ENCODE peak calls at places on chromosomes 3 and 15, in six cellular contexts. One of them, this sample, is unnamed. For H3K36me3, the result is how much of the 10 kb centered on the place peaks cover.

GRCh38 chr3:46127503-46127902 is 80.6 kb downstream of the CCR1 start:
- DNase-seq in heart right ventricle: no peak
- DNase-seq in psoas muscle: no peak
- DNase-seq in CD8-positive, alpha-beta memory T cell: no peak
- DNase-seq in lung: no peak
- DNase-seq in naive thymus-derived CD4-positive, alpha-beta T cell: no peak
- DNase-seq in this sample: no peak

GRCh38 chr3:144477593-144477992 is 506.0 kb downstream of the DIPK2A start:
- DNase-seq in heart right ventricle: no peak
- DNase-seq in psoas muscle: no peak
- DNase-seq in CD8-positive, alpha-beta memory T cell: no peak
- DNase-seq in lung: no peak
- DNase-seq in naive thymus-derived CD4-positive, alpha-beta T cell: no peak
- DNase-seq in this sample: no peak

GRCh38 chr3:56839784-56840724 is 38.3 kb upstream of the ARHGEF3 start:
- DNase-seq in heart right ventricle: no peak
- DNase-seq in psoas muscle: no peak
- DNase-seq in CD8-positive, alpha-beta memory T cell: no peak
- DNase-seq in lung: no peak
- DNase-seq in naive thymus-derived CD4-positive, alpha-beta T cell: no peak
- DNase-seq in this sample: no peak

GRCh38 chr3:57065588-57065987 is 5.1 kb downstream of the SPATA12 start:
- DNase-seq in heart right ventricle: no peak
- DNase-seq in psoas muscle: no peak
- DNase-seq in CD8-positive, alpha-beta memory T cell: no peak
- DNase-seq in lung: no peak
- DNase-seq in naive thymus-derived CD4-positive, alpha-beta T cell: no peak
- DNase-seq in this sample: no peak

GRCh38 chr3:164450276-164450905 is 627.9 kb downstream of the SI start:
- DNase-seq in heart right ventricle: no peak
- DNase-seq in psoas muscle: no peak
- DNase-seq in CD8-positive, alpha-beta memory T cell: no peak
- DNase-seq in lung: no peak
- DNase-seq in naive thymus-derived CD4-positive, alpha-beta T cell: no peak
- DNase-seq in this sample: no peak

GRCh38 chr15:47477253-47477652 is 240.1 kb upstream of the SEMA6D start:
- DNase-seq in heart right ventricle: no peak
- DNase-seq in psoas muscle: no peak
- DNase-seq in CD8-positive, alpha-beta memory T cell: no peak
- DNase-seq in lung: no peak
- DNase-seq in naive thymus-derived CD4-positive, alpha-beta T cell: no peak
- DNase-seq in this sample: no peak

GRCh38 chr15:83158393-83158792 is 49.2 kb downstream of the HDGFL3 start:
- DNase-seq in heart right ventricle: no peak
- DNase-seq in psoas muscle: no peak
- DNase-seq in CD8-positive, alpha-beta memory T cell: no peak
- DNase-seq in lung: no peak
- DNase-seq in naive thymus-derived CD4-positive, alpha-beta T cell: no peak
- DNase-seq in this sample: no peak

GRCh38 chr3:141237701-141238521 is 6.3 kb downstream of the PXYLP1 start:
- DNase-seq in heart right ventricle: peak
- DNase-seq in psoas muscle: peak
- DNase-seq in CD8-positive, alpha-beta memory T cell: no peak
- DNase-seq in lung: peak
- DNase-seq in naive thymus-derived CD4-positive, alpha-beta T cell: peak
- DNase-seq in this sample: no peak

GRCh38 chr3:169342652-169343051 is 320.9 kb downstream of the MECOM start:
- DNase-seq in heart right ventricle: no peak
- DNase-seq in psoas muscle: no peak
- DNase-seq in CD8-positive, alpha-beta memory T cell: no peak
- DNase-seq in lung: no peak
- DNase-seq in naive thymus-derived CD4-positive, alpha-beta T cell: no peak
- DNase-seq in this sample: no peak

GRCh38 chr3:96007650-96008195 is 806.7 kb upstream of the EPHA6 start:
- DNase-seq in heart right ventricle: no peak
- DNase-seq in psoas muscle: no peak
- DNase-seq in CD8-positive, alpha-beta memory T cell: no peak
- DNase-seq in lung: no peak
- DNase-seq in naive thymus-derived CD4-positive, alpha-beta T cell: no peak
- DNase-seq in this sample: no peak

GRCh38 chr3:94115482-94115881 is 52.6 kb downstream of the NSUN3 start:
- DNase-seq in heart right ventricle: no peak
- DNase-seq in psoas muscle: no peak
- DNase-seq in CD8-positive, alpha-beta memory T cell: no peak
- DNase-seq in lung: no peak
- DNase-seq in naive thymus-derived CD4-positive, alpha-beta T cell: no peak
- DNase-seq in this sample: no peak

GRCh38 chr15:45458746-45459403 is 63.7 kb downstream of the SLC30A4 start:
- DNase-seq in heart right ventricle: peak
- DNase-seq in psoas muscle: peak
- DNase-seq in CD8-positive, alpha-beta memory T cell: peak
- DNase-seq in lung: peak
- DNase-seq in naive thymus-derived CD4-positive, alpha-beta T cell: peak
- DNase-seq in this sample: peak

GRCh38 chr15:84888639-84889038 is 4.2 kb downstream of the SLC28A1 start:
- DNase-seq in heart right ventricle: no peak
- DNase-seq in psoas muscle: no peak
- DNase-seq in CD8-positive, alpha-beta memory T cell: no peak
- DNase-seq in lung: no peak
- DNase-seq in naive thymus-derived CD4-positive, alpha-beta T cell: no peak
- DNase-seq in this sample: no peak

GRCh38 chr15:55742498-55742926 is 440 bp downstream of the PRTG start:
- DNase-seq in heart right ventricle: peak
- DNase-seq in psoas muscle: no peak
- DNase-seq in CD8-positive, alpha-beta memory T cell: no peak
- DNase-seq in lung: peak
- DNase-seq in naive thymus-derived CD4-positive, alpha-beta T cell: no peak
- DNase-seq in this sample: no peak

GRCh38 chr15:33586791-33587697 is 276.3 kb downstream of the RYR3 start:
- DNase-seq in heart right ventricle: no peak
- DNase-seq in psoas muscle: no peak
- DNase-seq in CD8-positive, alpha-beta memory T cell: no peak
- DNase-seq in lung: no peak
- DNase-seq in naive thymus-derived CD4-positive, alpha-beta T cell: no peak
- DNase-seq in this sample: no peak

GRCh38 chr3:119494597-119494996 is 3.8 kb upstream of the TIMMDC1 start:
- DNase-seq in heart right ventricle: no peak
- DNase-seq in psoas muscle: no peak
- DNase-seq in CD8-positive, alpha-beta memory T cell: no peak
- DNase-seq in lung: no peak
- DNase-seq in naive thymus-derived CD4-positive, alpha-beta T cell: no peak
- DNase-seq in this sample: no peak

GRCh38 chr15:91208366-91208765 is 108.3 kb downstream of the SV2B start:
- DNase-seq in heart right ventricle: no peak
- DNase-seq in psoas muscle: no peak
- DNase-seq in CD8-positive, alpha-beta memory T cell: no peak
- DNase-seq in lung: no peak
- DNase-seq in naive thymus-derived CD4-positive, alpha-beta T cell: no peak
- DNase-seq in this sample: no peak

GRCh38 chr3:126971891-126972351 is 11.0 kb upstream of the PLXNA1 start:
- DNase-seq in heart right ventricle: peak
- DNase-seq in psoas muscle: peak
- DNase-seq in CD8-positive, alpha-beta memory T cell: no peak
- DNase-seq in lung: peak
- DNase-seq in naive thymus-derived CD4-positive, alpha-beta T cell: no peak
- DNase-seq in this sample: peak

GRCh38 chr3:38168151-38168987 is 3.0 kb downstream of the OXSR1 start:
- DNase-seq in heart right ventricle: no peak
- DNase-seq in psoas muscle: no peak
- DNase-seq in CD8-positive, alpha-beta memory T cell: no peak
- DNase-seq in lung: no peak
- DNase-seq in naive thymus-derived CD4-positive, alpha-beta T cell: no peak
- DNase-seq in this sample: no peak

GRCh38 chr3:180987344-180987743 is 2.2 kb downstream of the DNAJC19 start:
- DNase-seq in heart right ventricle: no peak
- DNase-seq in psoas muscle: no peak
- DNase-seq in CD8-positive, alpha-beta memory T cell: no peak
- DNase-seq in lung: no peak
- DNase-seq in naive thymus-derived CD4-positive, alpha-beta T cell: no peak
- DNase-seq in this sample: no peak

GRCh38 chr15:79972861-79973260 is 1.9 kb upstream of the BCL2A1 start:
- DNase-seq in heart right ventricle: no peak
- DNase-seq in psoas muscle: no peak
- DNase-seq in CD8-positive, alpha-beta memory T cell: no peak
- DNase-seq in lung: no peak
- DNase-seq in naive thymus-derived CD4-positive, alpha-beta T cell: no peak
- DNase-seq in this sample: no peak
- H3K27ac ChIP-seq in heart right ventricle: no peak
- H3K27ac ChIP-seq in psoas muscle: no peak
- H3K27ac ChIP-seq in CD8-positive, alpha-beta memory T cell: no peak
- H3K27ac ChIP-seq in lung: no peak
- H3K27ac ChIP-seq in naive thymus-derived CD4-positive, alpha-beta T cell: no peak
- H3K27ac ChIP-seq in this sample: no peak

GRCh38 chr15:58631319-58631718 is 118.2 kb downstream of the ADAM10 start:
- DNase-seq in heart right ventricle: no peak
- DNase-seq in psoas muscle: no peak
- DNase-seq in CD8-positive, alpha-beta memory T cell: no peak
- DNase-seq in lung: no peak
- DNase-seq in naive thymus-derived CD4-positive, alpha-beta T cell: no peak
- DNase-seq in this sample: no peak
- H3K36me3 ChIP-seq in heart right ventricle: under half
- H3K36me3 ChIP-seq in psoas muscle: under half
- H3K36me3 ChIP-seq in CD8-positive, alpha-beta memory T cell: under half
- H3K36me3 ChIP-seq in lung: under half
- H3K36me3 ChIP-seq in naive thymus-derived CD4-positive, alpha-beta T cell: under half
- H3K36me3 ChIP-seq in this sample: under half

DNA sequence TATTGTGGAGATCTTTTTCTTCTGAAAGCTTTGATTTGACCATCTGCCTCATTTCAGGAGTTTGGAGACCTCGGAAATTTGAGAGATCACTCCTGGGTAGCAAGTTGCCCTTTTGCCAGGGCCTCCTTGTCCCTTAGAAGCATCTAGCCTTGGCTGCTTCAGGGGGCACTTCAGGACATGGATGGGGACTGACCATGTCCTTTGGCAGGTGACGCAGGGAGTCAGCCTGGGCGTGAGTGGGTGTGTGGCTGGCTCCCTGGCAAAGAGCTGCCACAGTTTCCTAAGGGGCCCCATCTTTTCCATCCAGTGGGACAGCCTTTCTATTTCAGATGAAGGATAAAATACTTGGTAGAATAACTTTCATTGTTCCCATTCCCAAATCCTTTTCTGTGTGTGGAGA is 27.6 kb downstream of the EEFSEC start:
- DNase-seq in heart right ventricle: no peak
- DNase-seq in psoas muscle: no peak
- DNase-seq in CD8-positive, alpha-beta memory T cell: no peak
- DNase-seq in lung: no peak
- DNase-seq in naive thymus-derived CD4-positive, alpha-beta T cell: no peak
- DNase-seq in this sample: no peak
- H3K27ac ChIP-seq in heart right ventricle: no peak
- H3K27ac ChIP-seq in psoas muscle: no peak
- H3K27ac ChIP-seq in CD8-positive, alpha-beta memory T cell: no peak
- H3K27ac ChIP-seq in lung: no peak
- H3K27ac ChIP-seq in naive thymus-derived CD4-positive, alpha-beta T cell: no peak
- H3K27ac ChIP-seq in this sample: peak

GRCh38 chr3:150251654-150252053 is 156.4 kb upstream of the TSC22D2 start:
- DNase-seq in heart right ventricle: no peak
- DNase-seq in psoas muscle: no peak
- DNase-seq in CD8-positive, alpha-beta memory T cell: no peak
- DNase-seq in lung: no peak
- DNase-seq in naive thymus-derived CD4-positive, alpha-beta T cell: no peak
- DNase-seq in this sample: no peak
- H3K36me3 ChIP-seq in heart right ventricle: under half
- H3K36me3 ChIP-seq in psoas muscle: under half
- H3K36me3 ChIP-seq in CD8-positive, alpha-beta memory T cell: under half
- H3K36me3 ChIP-seq in lung: under half
- H3K36me3 ChIP-seq in naive thymus-derived CD4-positive, alpha-beta T cell: under half
- H3K36me3 ChIP-seq in this sample: under half

GRCh38 chr15:36550650-36551049 is 28.8 kb upstream of the CDIN1 start:
- DNase-seq in heart right ventricle: no peak
- DNase-seq in psoas muscle: no peak
- DNase-seq in CD8-positive, alpha-beta memory T cell: no peak
- DNase-seq in lung: no peak
- DNase-seq in naive thymus-derived CD4-positive, alpha-beta T cell: no peak
- DNase-seq in this sample: no peak

GRCh38 chr15:36545451-36545992 is 33.9 kb upstream of the CDIN1 start:
- DNase-seq in heart right ventricle: no peak
- DNase-seq in psoas muscle: no peak
- DNase-seq in CD8-positive, alpha-beta memory T cell: no peak
- DNase-seq in lung: no peak
- DNase-seq in naive thymus-derived CD4-positive, alpha-beta T cell: no peak
- DNase-seq in this sample: no peak

GRCh38 chr15:36544518-36545383 is 34.7 kb upstream of the CDIN1 start:
- DNase-seq in heart right ventricle: no peak
- DNase-seq in psoas muscle: no peak
- DNase-seq in CD8-positive, alpha-beta memory T cell: no peak
- DNase-seq in lung: no peak
- DNase-seq in naive thymus-derived CD4-positive, alpha-beta T cell: no peak
- DNase-seq in this sample: no peak
- H3K27ac ChIP-seq in heart right ventricle: no peak
- H3K27ac ChIP-seq in psoas muscle: no peak
- H3K27ac ChIP-seq in CD8-positive, alpha-beta memory T cell: no peak
- H3K27ac ChIP-seq in lung: no peak
- H3K27ac ChIP-seq in naive thymus-derived CD4-positive, alpha-beta T cell: no peak
- H3K27ac ChIP-seq in this sample: no peak

GRCh38 chr3:12300137-12300536 is 11.3 kb downstream of the PPARG start:
- DNase-seq in heart right ventricle: no peak
- DNase-seq in psoas muscle: no peak
- DNase-seq in CD8-positive, alpha-beta memory T cell: no peak
- DNase-seq in lung: no peak
- DNase-seq in naive thymus-derived CD4-positive, alpha-beta T cell: no peak
- DNase-seq in this sample: no peak

GRCh38 chr3:12299026-12299425 is 10.2 kb downstream of the PPARG start:
- DNase-seq in heart right ventricle: no peak
- DNase-seq in psoas muscle: no peak
- DNase-seq in CD8-positive, alpha-beta memory T cell: no peak
- DNase-seq in lung: no peak
- DNase-seq in naive thymus-derived CD4-positive, alpha-beta T cell: no peak
- DNase-seq in this sample: no peak

GRCh38 chr3:12294885-12295580 is 6.2 kb downstream of the PPARG start:
- DNase-seq in heart right ventricle: no peak
- DNase-seq in psoas muscle: no peak
- DNase-seq in CD8-positive, alpha-beta memory T cell: no peak
- DNase-seq in lung: no peak
- DNase-seq in naive thymus-derived CD4-positive, alpha-beta T cell: no peak
- DNase-seq in this sample: no peak

GRCh38 chr3:12292770-12293169 is 3.9 kb downstream of the PPARG start:
- DNase-seq in heart right ventricle: no peak
- DNase-seq in psoas muscle: no peak
- DNase-seq in CD8-positive, alpha-beta memory T cell: no peak
- DNase-seq in lung: no peak
- DNase-seq in naive thymus-derived CD4-positive, alpha-beta T cell: no peak
- DNase-seq in this sample: no peak

GRCh38 chr3:12296511-12296910 is 7.6 kb downstream of the PPARG start:
- DNase-seq in heart right ventricle: no peak
- DNase-seq in psoas muscle: no peak
- DNase-seq in CD8-positive, alpha-beta memory T cell: no peak
- DNase-seq in lung: no peak
- DNase-seq in naive thymus-derived CD4-positive, alpha-beta T cell: no peak
- DNase-seq in this sample: no peak
- H3K36me3 ChIP-seq in heart right ventricle: under half
- H3K36me3 ChIP-seq in psoas muscle: under half
- H3K36me3 ChIP-seq in CD8-positive, alpha-beta memory T cell: under half
- H3K36me3 ChIP-seq in lung: under half
- H3K36me3 ChIP-seq in naive thymus-derived CD4-positive, alpha-beta T cell: under half
- H3K36me3 ChIP-seq in this sample: under half

DNA sequence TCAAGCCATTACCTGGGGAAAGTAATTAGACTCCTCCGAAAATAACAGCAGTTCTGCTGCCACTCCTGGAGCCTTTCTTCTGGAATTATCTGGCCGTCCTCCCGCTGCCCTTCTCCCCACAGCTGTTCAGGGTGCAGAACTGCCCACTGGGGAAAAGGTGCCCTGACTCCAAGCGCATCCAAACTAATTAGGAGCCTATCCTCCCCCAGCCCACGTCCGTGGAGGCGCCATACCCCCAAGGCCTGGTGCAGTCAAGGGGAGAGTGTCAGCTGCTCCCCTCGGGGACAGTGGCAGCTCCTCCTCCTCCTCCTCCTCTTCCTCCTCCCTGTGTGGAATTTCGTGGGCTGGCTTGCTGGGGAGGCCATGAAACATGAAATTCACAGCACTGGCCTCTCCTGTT is 177.2 kb downstream of the XXYLT1 start:
- DNase-seq in heart right ventricle: peak
- DNase-seq in psoas muscle: peak
- DNase-seq in CD8-positive, alpha-beta memory T cell: peak
- DNase-seq in lung: no peak
- DNase-seq in naive thymus-derived CD4-positive, alpha-beta T cell: no peak
- DNase-seq in this sample: no peak
- H3K27ac ChIP-seq in heart right ventricle: no peak
- H3K27ac ChIP-seq in psoas muscle: no peak
- H3K27ac ChIP-seq in CD8-positive, alpha-beta memory T cell: no peak
- H3K27ac ChIP-seq in lung: no peak
- H3K27ac ChIP-seq in naive thymus-derived CD4-positive, alpha-beta T cell: no peak
- H3K27ac ChIP-seq in this sample: no peak

This sample was measured in tibial artery.